ENCODE peak calls at places on chromosomes 5 and 9, in eight cellular contexts. C, Z, H, Y, L, O, N and I are unnamed samples.

GRCh38 chr5:173572431-173573125 is 43.9 kb downstream of the BOD1 start:
- DNase-seq in L (no peak), C (no peak), O (no peak), N (no peak), H (no peak), Z (no peak), Y (no peak), I (no peak)

GRCh38 chr5:120388016-120388781 is 75.9 kb upstream of the PRR16 start:
- DNase-seq in N (no peak), Y (no peak), O (no peak), L (no peak), Z (no peak), H (no peak), C (no peak), I (no peak)

GRCh38 chr5:42617411-42617810 is 139.2 kb upstream of the CCDC152 start:
- DNase-seq in N (no peak), C (no peak), H (no peak), O (no peak), L (no peak), Z (no peak), Y (no peak), I (no peak)

GRCh38 chr9:107138261-107138992 is 144.7 kb upstream of the RAD23B start:
- DNase-seq in Z (no peak), L (no peak), N (no peak), Y (no peak), C (no peak), H (no peak), O (no peak), I (no peak)

GRCh38 chr5:154296525-154297159 is 106.1 kb downstream of the GALNT10 start:
- DNase-seq in N (no peak), O (peak; percentile 49), H (no peak), C (no peak), Y (peak; percentile 55), L (no peak), Z (no peak), I (peak; percentile 56)

GRCh38 chr5:13627673-13628454 is 316.6 kb downstream of the DNAH5 start:
- DNase-seq in Z (no peak), L (no peak), C (no peak), H (no peak), N (no peak), O (no peak), Y (no peak), I (no peak)

GRCh38 chr9:134025606-134026541 is 593 bp downstream of the BRD3OS start:
- DNase-seq in Z (peak; percentile 88), Y (peak; percentile 39), H (peak; percentile 34), L (peak; percentile 34), C (peak; percentile 51), O (peak; percentile 44), N (no peak), I (peak; percentile 59)

GRCh38 chr5:74647096-74647495 is 6.6 kb upstream of the ENC1 start:
- DNase-seq in O (no peak), L (no peak), H (no peak), N (no peak), Z (no peak), C (no peak), Y (no peak), I (no peak)

GRCh38 chr5:133708451-133708850 is 96.1 kb upstream of the FSTL4 start:
- DNase-seq in C (no peak), L (no peak), Z (no peak), H (no peak), O (no peak), N (no peak), Y (no peak), I (no peak)

GRCh38 chr9:108039491-108039890 is 549.9 kb upstream of the KLF4 start:
- DNase-seq in H (no peak), N (no peak), O (no peak), C (no peak), L (no peak), Z (no peak), Y (no peak), I (no peak)

GRCh38 chr5:173767580-173768266 is 120.4 kb upstream of the CPEB4 start:
- DNase-seq in N (no peak), Z (no peak), H (peak; percentile 65), C (no peak), L (peak; percentile 78), Y (no peak), O (no peak), I (no peak)

GRCh38 chr9:136471802-136472487 is 10.9 kb downstream of the SEC16A start:
- DNase-seq in Y (no peak), N (no peak), O (no peak), H (no peak), L (no peak), C (no peak), Z (no peak), I (no peak)

GRCh38 chr5:6603643-6604042 is 29.2 kb downstream of the NSUN2 start:
- DNase-seq in L (peak; percentile 53), C (no peak), Z (no peak), H (no peak), Y (no peak), N (no peak), O (no peak), I (no peak)

GRCh38 chr5:32506251-32506661 is 61.7 kb upstream of the ZFR start:
- DNase-seq in Y (no peak), C (no peak), N (no peak), H (peak; percentile 23), O (no peak), L (peak; percentile 52), Z (no peak), I (no peak)
- H3K4me3 ChIP-seq in Y (no peak overlapping the region), C (no peak overlapping the region), N (no peak overlapping the region), H (no peak overlapping the region), O (no peak overlapping the region), L (no peak overlapping the region), Z (no peak overlapping the region), I (no peak overlapping the region)

GRCh38 chr9:114186793-114187289 is 31.5 kb downstream of the COL27A1 start:
- DNase-seq in O (no peak), L (no peak), N (no peak), C (no peak), Z (no peak), Y (no peak), H (no peak), I (no peak)

GRCh38 chr9:114186091-114186792 is 30.9 kb downstream of the COL27A1 start:
- DNase-seq in N (no peak), L (no peak), O (no peak), Y (no peak), Z (no peak), C (no peak), H (no peak), I (no peak)

GRCh38 chr9:114184071-114184470 is 28.7 kb downstream of the COL27A1 start:
- DNase-seq in H (no peak), N (no peak), O (no peak), L (no peak), Z (no peak), C (no peak), Y (no peak), I (no peak)

GRCh38 chr9:114184866-114185265 is 29.5 kb downstream of the COL27A1 start:
- DNase-seq in N (no peak), C (no peak), L (no peak), Y (no peak), O (no peak), H (no peak), Z (no peak), I (no peak)

DNA sequence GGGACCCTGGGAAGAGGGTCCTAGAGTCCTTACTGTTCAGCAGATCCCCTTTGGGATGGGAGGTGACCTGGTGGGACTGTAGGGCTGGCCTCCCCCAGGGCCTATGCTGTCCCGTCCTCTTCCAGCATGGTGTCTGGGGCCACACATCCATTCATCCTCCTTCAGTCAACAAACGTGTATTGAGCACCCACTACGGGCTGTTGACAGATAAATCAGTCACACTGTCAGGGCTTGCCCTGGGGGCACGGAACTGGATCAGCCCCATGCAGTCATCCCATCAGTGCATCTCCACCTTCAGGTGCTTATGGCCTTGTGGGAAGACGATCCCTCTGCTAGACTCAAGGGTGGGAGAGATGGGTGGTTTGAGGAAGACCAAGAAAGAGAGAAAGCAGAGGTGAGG is 30.2 kb downstream of the COL27A1 start:
- DNase-seq in L (no peak), Z (no peak), O (no peak), C (no peak), H (no peak), N (no peak), Y (no peak), I (no peak)
- H3K4me1 ChIP-seq in L (peaks cover 42% of the 10 kb centered on the region), Z (peaks cover 7% of the 10 kb centered on the region), O (peaks cover 5% of the 10 kb centered on the region), C (no peaks in the 10 kb centered on the region), H (peaks cover 13% of the 10 kb centered on the region), N (peaks cover 2% of the 10 kb centered on the region), Y (no peaks in the 10 kb centered on the region), I (no peaks in the 10 kb centered on the region)

GRCh38 chr9:128819716-128820664 is 1.7 kb downstream of the ENDOG start:
- DNase-seq in L (peak; percentile 64), O (no peak), Z (peak; percentile 25), N (no peak), H (peak; percentile 72), Y (peak; percentile 44), C (no peak), I (no peak)

GRCh38 chr9:128820665-128821583 is 2.6 kb downstream of the ENDOG start:
- DNase-seq in Y (no peak), C (no peak), Z (no peak), H (no peak), O (no peak), L (no peak), N (no peak), I (no peak)

GRCh38 chr9:128818099-128818838 is at the start of gene ENDOG:
- DNase-seq in O (peak; percentile 95), L (peak; percentile 98), H (peak; percentile 97), Y (peak; percentile 99), C (peak; percentile 97), Z (peak; percentile 100), N (peak; percentile 87), I (peak; percentile 99)

GRCh38 chr9:128821584-128822406 is 3.5 kb downstream of the ENDOG start:
- DNase-seq in L (no peak), Y (no peak), H (no peak), Z (no peak), N (no peak), O (no peak), C (no peak), I (no peak)

DNA sequence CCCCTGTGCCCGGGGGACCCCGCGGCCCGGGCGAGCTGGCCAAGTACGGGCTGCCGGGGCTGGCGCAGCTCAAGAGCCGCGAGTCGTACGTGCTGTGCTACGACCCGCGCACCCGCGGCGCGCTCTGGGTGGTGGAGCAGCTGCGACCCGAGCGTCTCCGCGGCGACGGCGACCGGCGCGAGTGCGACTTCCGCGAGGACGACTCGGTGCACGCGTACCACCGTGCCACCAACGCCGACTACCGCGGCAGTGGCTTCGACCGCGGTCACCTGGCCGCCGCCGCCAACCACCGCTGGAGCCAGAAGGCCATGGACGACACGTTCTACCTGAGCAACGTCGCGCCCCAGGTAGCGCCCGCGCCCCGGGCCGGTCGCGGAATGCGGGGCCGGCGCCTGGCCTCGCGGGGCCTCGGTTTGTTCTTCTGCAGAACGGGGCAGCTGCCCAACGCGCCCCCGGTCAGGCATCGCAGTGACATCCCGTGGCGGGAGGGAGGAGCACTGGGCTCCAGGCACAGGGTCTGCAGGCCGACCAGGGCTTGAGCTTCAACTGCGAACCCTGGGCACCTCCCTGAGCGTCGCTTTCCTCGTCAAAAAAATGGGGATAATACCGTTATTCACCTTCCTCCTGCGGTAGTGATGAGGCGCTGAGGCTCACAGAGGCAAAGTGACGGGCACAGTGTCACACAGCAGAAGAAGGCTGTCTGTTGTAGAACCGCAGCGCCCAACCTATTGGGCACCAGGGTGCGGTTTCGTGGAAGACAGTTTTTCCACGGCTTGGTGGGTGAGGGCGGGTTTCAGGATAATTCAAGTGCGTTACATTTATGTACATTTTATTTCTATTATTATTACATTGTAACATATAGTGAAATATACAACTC is 777 bp downstream of the ENDOG start:
- DNase-seq in H (no peak), N (no peak), Z (peak; percentile 71), C (peak; percentile 53), Y (peak; percentile 36), O (peak; percentile 38), L (peak; percentile 40), I (no peak)
- TF ChIP-seq CTCF in H (no peak), N (no peak), Z (no peak), C (no peak), Y (no peak), O (no peak), L (no peak), I (no peak)

GRCh38 chr5:111551120-111551519 is 38.8 kb upstream of the STARD4 start:
- DNase-seq in H (no peak), O (no peak), C (no peak), Z (no peak), Y (no peak), N (no peak), L (no peak), I (no peak)
- H3K4me3 ChIP-seq in H (no peak overlapping the region), O (no peak overlapping the region), C (no peak overlapping the region), Z (no peak overlapping the region), Y (no peak overlapping the region), N (no peak overlapping the region), L (peak overlapping the region; percentile 24), I (no peak overlapping the region)